ENCODE peak calls at places on chromosomes 1 and 21, in four cellular contexts. O is colonic mucosa, E is AG09309, Y is cardiac muscle cell. W is an unnamed sample.

GRCh38 chr1:218294531-218294930 is 9.4 kb downstream of the RRP15 start:
- DNase-seq in E (no peak), O (no peak), Y (no peak), W (peak)

GRCh38 chr21:41640756-41641509 is 125.9 kb downstream of the RIPK4 start:
- DNase-seq in Y (no peak), O (no peak), E (no peak), W (peak)

GRCh38 chr1:91569411-91570104 is 68.9 kb downstream of the CDC7 start:
- DNase-seq in Y (peak), E (peak), O (peak), W (peak)

GRCh38 chr21:35231115-35231514 is 182.0 kb upstream of the RUNX1 start:
- DNase-seq in Y (no peak), E (no peak), O (no peak), W (peak)

GRCh38 chr1:231628207-231628876 is 1.8 kb downstream of the DISC1 start:
- DNase-seq in Y (no peak), O (no peak), E (no peak), W (peak)

GRCh38 chr1:204637985-204638356 is 47.6 kb downstream of the LRRN2 start:
- DNase-seq in E (no peak), O (peak), Y (no peak), W (no peak)

GRCh38 chr21:37164742-37165141 is 91.7 kb downstream of the TTC3 start:
- DNase-seq in E (no peak), O (no peak), Y (no peak), W (no peak)

GRCh38 chr1:28244549-28245251 is 8.8 kb downstream of the ATP5IF1 start:
- DNase-seq in Y (no peak), E (no peak), O (no peak), W (no peak)

GRCh38 chr1:194447635-194448034 is 1261.2 kb upstream of the B3GALT2 start:
- DNase-seq in Y (no peak), E (no peak), O (no peak), W (no peak)

GRCh38 chr1:205458777-205459566 is 3.1 kb upstream of the BLACAT1 start:
- DNase-seq in E (no peak), O (no peak), Y (peak), W (peak)

GRCh38 chr1:160076295-160076694 is 5.0 kb upstream of the KCNJ9 start:
- DNase-seq in E (no peak), Y (no peak), O (no peak), W (no peak)

GRCh38 chr1:161910516-161911077 is 113.1 kb downstream of the OLFML2B start:
- DNase-seq in E (no peak), Y (no peak), O (no peak), W (no peak)

GRCh38 chr1:244865028-244865371 is 657 bp upstream of the HNRNPU start:
- DNase-seq in Y (peak), O (peak), E (no peak), W (no peak)

GRCh38 chr1:52574594-52574993 is 21.7 kb upstream of the TUT4 start:
- DNase-seq in Y (no peak), O (no peak), E (peak), W (peak)

GRCh38 chr1:31866450-31866801 is 50.6 kb upstream of the SPOCD1 start:
- DNase-seq in E (no peak), O (no peak), Y (no peak), W (no peak)

GRCh38 chr1:229855999-229856650 is 210.9 kb upstream of the GALNT2 start:
- DNase-seq in Y (no peak), E (no peak), O (no peak), W (no peak)

GRCh38 chr1:31943546-31944184 is 5.5 kb upstream of the PTP4A2 start:
- DNase-seq in Y (no peak), E (no peak), O (no peak), W (no peak)

GRCh38 chr1:33586111-33586510 is 113.7 kb downstream of the ZSCAN20 start:
- DNase-seq in Y (no peak), E (peak), O (no peak), W (no peak)

GRCh38 chr1:229430761-229431269 is 3.1 kb downstream of the ACTA1 start:
- DNase-seq in Y (peak), O (peak), E (no peak), W (no peak)

GRCh38 chr1:19203440-19203839 is 6.6 kb downstream of the UBR4 start:
- DNase-seq in O (no peak), Y (no peak), E (peak), W (peak)

GRCh38 chr1:167206166-167206835 is 14.4 kb upstream of the POU2F1 start:
- DNase-seq in E (no peak), O (no peak), Y (no peak), W (no peak)

GRCh38 chr1:64597151-64597550 is 127.2 kb downstream of the CACHD1 start:
- DNase-seq in O (no peak), E (no peak), Y (no peak), W (no peak)

GRCh38 chr1:15949453-15950245 is 26.3 kb downstream of the ZBTB17 start:
- DNase-seq in O (peak), E (peak), Y (peak), W (peak)

GRCh38 chr1:210586785-210587184 is 258.1 kb downstream of the HHAT start:
- DNase-seq in E (no peak), O (no peak), Y (no peak), W (no peak)

GRCh38 chr1:150764617-150765090 is 924 bp downstream of the CTSS start:
- DNase-seq in O (no peak), E (peak), Y (no peak), W (peak)

GRCh38 chr1:58861510-58861909 is 77.7 kb upstream of the JUN start:
- DNase-seq in E (no peak), O (no peak), Y (no peak), W (peak)

GRCh38 chr1:84853743-84854721 is 39.0 kb downstream of the LPAR3 start:
- DNase-seq in E (no peak), O (peak), Y (no peak), W (peak)

GRCh38 chr1:29303201-29304024 is 67.1 kb downstream of the PTPRU start:
- DNase-seq in Y (no peak), E (no peak), O (no peak), W (no peak)

GRCh38 chr1:234896477-234897364 is 231.9 kb downstream of the TOMM20 start:
- DNase-seq in O (no peak), Y (no peak), E (no peak), W (no peak)

GRCh38 chr1:17844146-17844826 is 89.2 kb downstream of the ACTL8 start:
- DNase-seq in Y (no peak), O (no peak), E (no peak), W (no peak)

GRCh38 chr1:1187938-1188337 is 14.3 kb downstream of the TTLL10 start:
- DNase-seq in Y (no peak), O (no peak), E (peak), W (no peak)

GRCh38 chr1:205270764-205271163 is 43.0 kb downstream of the TMCC2 start:
- DNase-seq in E (no peak), O (no peak), Y (no peak), W (peak)

GRCh38 chr1:66464802-66465201 is 69.2 kb upstream of the SGIP1 start:
- DNase-seq in E (peak), O (no peak), Y (no peak), W (peak)

GRCh38 chr21:16851054-16851453 is 661.8 kb upstream of the CXADR start:
- DNase-seq in E (no peak), Y (no peak), O (no peak), W (no peak)
- TF ChIP-seq CTCF in E (no peak), Y (no peak), O (no peak), W (no peak)

DNA sequence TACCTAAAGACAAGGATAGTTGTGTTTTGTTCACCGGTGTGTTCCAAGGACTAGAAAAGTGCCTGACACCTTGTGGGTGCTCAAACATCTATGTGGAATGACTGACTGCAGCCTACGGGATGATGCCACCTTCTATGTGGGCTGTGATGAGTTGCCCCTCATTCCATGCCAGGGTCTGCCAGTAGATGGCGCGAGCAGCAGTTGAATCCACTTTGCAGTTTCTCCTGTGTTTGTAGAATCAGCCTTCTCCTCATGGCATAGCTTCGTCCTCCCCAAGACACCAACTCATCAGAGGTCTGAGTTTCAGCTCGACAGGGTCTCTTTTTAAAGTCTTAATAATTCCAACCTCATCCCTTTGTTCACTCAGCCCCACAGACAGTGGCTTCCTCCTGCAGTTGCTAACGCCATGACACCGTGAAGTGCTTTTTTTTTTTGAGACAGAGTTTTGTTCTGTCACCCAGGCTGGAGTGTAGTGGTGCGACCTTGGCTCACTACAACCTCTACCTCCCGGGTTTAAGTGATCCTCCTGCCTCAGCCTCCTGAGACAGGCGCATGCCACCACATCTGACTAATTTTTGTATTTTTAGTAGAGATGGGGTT is 133.7 kb downstream of the CAPN8 start:
- DNase-seq in O (peak), E (no peak), Y (peak), W (peak)
- TF ChIP-seq CTCF in O (peak), E (peak), Y (peak), W (peak)

GRCh38 chr1:236307437-236307836 is 25.7 kb upstream of the ERO1B start:
- DNase-seq in E (no peak), O (no peak), Y (no peak), W (no peak)
- TF ChIP-seq CTCF in E (no peak), O (no peak), Y (no peak), W (no peak)

DNA sequence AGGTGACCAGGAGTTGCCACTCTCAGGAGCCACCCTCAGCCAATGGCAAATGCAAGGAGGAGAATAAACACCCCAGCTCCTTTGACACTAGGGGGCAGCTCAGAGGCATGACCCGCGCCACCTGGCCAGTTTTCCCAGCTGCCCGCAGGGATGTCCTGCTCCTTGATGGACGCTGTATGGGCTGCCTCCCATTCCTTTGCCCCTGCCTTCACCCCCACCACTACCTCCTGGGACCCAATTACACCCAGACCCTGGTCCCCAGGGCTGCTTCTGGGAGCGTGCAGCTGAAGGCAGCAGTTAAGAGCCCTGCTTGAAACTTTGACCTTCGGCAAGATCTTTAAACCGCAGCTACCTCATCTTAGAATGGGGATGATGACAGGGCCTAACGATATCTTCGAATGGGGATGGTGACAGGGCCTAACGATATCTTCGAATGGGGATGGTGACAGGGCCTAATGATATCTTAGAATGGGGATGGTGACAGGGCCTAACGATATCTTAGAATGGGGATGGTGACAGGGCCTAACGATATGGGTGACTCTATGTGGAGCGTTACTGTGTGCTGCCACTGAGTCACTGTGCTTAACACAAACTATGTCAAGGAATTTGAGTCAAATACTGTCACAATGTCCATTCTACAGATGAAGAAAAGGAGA is 163.0 kb upstream of the KAZN start:
- DNase-seq in Y (peak), O (no peak), E (no peak), W (no peak)
- TF ChIP-seq CTCF in Y (peak), O (no peak), E (no peak), W (peak)

DNA sequence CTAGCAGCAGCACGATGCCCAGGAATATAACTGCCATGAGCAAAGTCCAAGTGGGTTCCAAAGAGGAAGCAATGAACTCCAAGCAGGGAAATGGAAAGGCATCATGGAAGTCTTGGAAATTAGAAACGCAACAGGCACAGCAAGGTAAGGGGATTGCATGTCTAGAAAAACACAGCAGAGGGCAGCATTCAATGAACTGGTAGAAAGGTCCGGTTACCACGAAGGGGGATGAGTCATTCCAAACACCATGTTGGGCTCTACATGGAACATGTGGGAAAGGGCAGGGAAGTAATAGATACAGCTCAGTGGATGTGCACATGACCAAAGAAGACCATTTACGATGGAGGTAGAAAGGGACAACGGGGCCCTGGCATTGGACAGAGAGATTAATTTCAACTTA is 36.4 kb downstream of the RXRG start:
- DNase-seq in E (no peak), Y (peak), O (no peak), W (peak)
- TF ChIP-seq CTCF in E (peak), Y (peak), O (no peak), W (peak)

DNA sequence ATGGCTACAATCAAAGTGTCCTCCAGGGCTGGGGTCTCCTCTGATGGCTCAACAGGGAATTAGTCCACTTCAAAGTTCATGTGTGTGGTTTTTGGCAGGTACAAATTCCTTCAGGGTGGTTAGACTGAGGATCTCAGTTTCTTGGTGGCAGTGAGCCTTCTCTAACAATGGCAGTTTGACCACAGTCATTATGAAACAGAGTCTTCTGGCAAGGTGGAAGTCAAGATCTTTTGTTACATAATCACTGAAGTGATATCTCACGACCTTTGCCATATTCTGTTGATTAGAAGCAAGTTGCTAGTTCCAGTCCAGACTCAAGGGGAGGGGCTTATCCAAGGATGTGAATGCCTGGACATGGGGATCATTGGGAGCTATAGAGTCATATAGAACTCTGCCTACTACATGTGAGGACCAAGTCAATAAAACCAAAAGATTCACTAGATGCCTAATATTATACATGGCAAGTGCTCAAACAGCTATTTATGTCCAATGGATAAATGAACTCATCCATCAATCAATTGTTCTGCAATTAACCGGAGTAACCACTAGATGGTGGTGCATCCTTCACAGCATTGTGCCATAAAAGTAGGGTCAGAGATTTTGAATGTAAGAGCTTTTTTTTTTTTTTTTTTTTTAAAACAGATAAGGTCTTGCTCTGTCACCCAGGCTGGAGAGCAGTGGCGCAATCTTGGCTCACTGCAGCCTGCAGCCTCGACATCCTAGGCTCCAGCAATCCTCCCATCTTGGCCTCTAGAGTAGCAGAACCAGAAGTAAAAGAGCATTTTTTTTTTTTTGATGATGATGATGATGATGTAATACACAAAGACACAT is 131.9 kb downstream of the CRB1 start:
- DNase-seq in Y (peak), O (no peak), E (no peak), W (peak)
- TF ChIP-seq CTCF in Y (peak), O (peak), E (peak), W (peak)

GRCh38 chr1:202850593-202851362 is 38.2 kb downstream of the RABIF start:
- DNase-seq in E (no peak), Y (no peak), O (no peak), W (no peak)
- TF ChIP-seq CTCF in E (no peak), Y (no peak), O (no peak), W (no peak)

GRCh38 chr1:3154081-3154795 is 85.2 kb downstream of the PRDM16 start:
- DNase-seq in O (no peak), E (no peak), Y (no peak), W (no peak)

GRCh38 chr1:3151456-3151855 is 82.5 kb downstream of the PRDM16 start:
- DNase-seq in E (no peak), Y (no peak), O (no peak), W (no peak)

GRCh38 chr1:3155056-3155805 is 86.2 kb downstream of the PRDM16 start:
- DNase-seq in E (no peak), Y (no peak), O (no peak), W (no peak)

GRCh38 chr1:3152143-3152542 is 83.1 kb downstream of the PRDM16 start:
- DNase-seq in Y (no peak), O (no peak), E (no peak), W (no peak)

DNA sequence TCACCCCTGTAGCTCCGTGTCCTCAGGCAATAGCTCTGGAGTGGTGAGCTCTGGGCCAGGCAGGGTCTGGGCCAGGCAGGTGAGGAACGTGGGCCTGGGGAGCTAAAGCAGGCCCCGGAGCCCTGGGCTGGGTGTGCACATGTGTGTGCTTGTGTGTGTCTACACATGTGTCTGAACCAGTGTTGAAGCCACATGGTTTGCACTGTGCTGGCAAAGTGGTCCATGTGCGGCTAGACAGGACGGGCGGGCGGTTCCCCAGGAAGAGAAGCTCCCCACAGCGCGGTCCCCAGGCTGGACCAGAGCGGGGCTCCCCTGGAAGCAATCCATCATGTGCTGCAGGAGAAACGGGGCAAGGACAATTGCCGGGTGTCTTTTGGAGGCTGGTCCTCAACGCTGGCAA is 84.2 kb downstream of the PRDM16 start:
- DNase-seq in E (no peak), Y (no peak), O (no peak), W (no peak)
- TF ChIP-seq CTCF in E (no peak), Y (no peak), O (no peak), W (no peak)

DNA sequence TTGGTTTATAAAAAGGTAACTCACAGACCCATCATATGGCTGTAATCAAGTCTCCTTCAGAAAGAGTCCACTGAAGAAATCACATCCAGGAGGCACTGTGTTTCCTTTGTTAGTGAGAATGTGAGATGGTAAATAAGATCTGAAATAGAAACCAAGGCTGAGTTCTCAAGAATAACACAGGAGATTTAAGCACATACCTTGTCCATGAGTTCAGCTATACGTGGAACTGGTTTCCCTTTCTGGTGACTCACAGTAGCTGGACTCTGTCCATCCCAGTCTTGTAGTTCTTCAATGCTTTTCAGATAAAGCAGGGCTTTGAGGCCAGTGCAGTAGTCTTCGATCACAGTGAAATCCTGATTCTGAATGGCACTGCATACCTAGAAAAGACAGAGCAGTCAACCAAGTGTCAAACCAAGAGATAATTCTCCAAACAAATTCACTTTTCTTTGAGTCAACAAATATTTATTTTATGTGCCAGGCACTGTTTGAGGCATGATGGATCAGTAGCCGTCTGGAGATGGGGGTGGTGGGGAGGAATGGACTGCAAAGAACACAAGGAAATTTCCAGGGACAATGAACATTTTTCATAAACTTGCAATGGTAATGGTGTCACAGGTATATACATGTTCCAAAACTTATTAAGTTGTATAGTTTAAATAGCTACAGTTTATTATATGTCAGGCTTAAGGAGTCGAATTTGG is 471.4 kb downstream of the PTBP2 start:
- DNase-seq in Y (no peak), E (peak), O (no peak), W (peak)
- TF ChIP-seq CTCF in Y (no peak), E (peak), O (no peak), W (no peak)

DNA sequence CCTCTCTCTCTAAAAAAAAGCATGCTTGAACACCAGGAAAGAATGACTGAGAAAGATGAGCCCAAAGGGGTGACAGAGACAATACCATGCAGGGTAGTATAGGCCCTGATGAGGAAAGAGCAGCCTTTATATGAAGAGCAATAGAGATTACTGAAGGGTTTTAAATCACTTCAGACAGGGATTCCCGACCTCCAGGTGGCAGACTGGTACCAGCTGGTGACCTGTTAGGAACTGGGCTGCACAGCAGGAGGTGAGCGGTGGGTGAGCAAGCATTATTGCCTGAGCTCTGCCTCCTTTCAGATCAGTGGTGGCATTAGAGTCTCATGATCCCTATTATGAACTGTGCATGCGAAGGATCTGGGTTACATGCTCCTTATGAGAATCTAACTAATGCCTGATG is 30.8 kb upstream of the GTF2B start:
- DNase-seq in Y (no peak), E (no peak), O (no peak), W (no peak)
- TF ChIP-seq CTCF in Y (no peak), E (no peak), O (no peak), W (no peak)

W was measured in MCF 10A.